ENCODE peak calls at places on chromosomes 16 and 17, in four cellular contexts. Y is HAP-1; Z is IMR-90; E is CD8-positive, alpha-beta memory T cell. F is an unnamed sample. For H3K4me1, the result is how much of the 10 kb centered on the place peaks cover.

GRCh38 chr17:61368832-61369468 is 30.7 kb upstream of the TBX2 start:
- DNase-seq in Y (no peak), Z (no peak), E (no peak), F (no peak)

GRCh38 chr16:21593530-21594289 is 5.7 kb upstream of the METTL9 start:
- DNase-seq in Y (no peak), Z (no peak), E (no peak), F (no peak)

GRCh38 chr17:7222093-7222971 is 2.6 kb downstream of the ACADVL start:
- DNase-seq in Y (no peak), Z (no peak), E (no peak), F (no peak)

GRCh38 chr16:30903002-30903401 is 6.6 kb downstream of the CTF1 start:
- DNase-seq in Y (no peak), Z (no peak), E (no peak), F (no peak)

GRCh38 chr16:66569827-66570405 is 3.7 kb downstream of the CMTM1 start:
- DNase-seq in Y (no peak), Z (peak), E (no peak), F (no peak)

GRCh38 chr17:62708587-62708986 is 81.1 kb downstream of the MRC2 start:
- DNase-seq in Y (no peak), Z (no peak), E (no peak), F (no peak)

GRCh38 chr17:31310877-31311276 is 3.0 kb downstream of the EVI2B start:
- DNase-seq in Y (no peak), Z (no peak), E (no peak), F (no peak)

GRCh38 chr16:11497851-11498289 is 88.8 kb downstream of the LITAF start:
- DNase-seq in Y (no peak), Z (peak), E (no peak), F (no peak)

GRCh38 chr17:29560306-29560705 is 6.5 kb downstream of the ABHD15 start:
- DNase-seq in Y (no peak), Z (no peak), E (no peak), F (no peak)

GRCh38 chr16:85420501-85421337 is 192.4 kb upstream of the GSE1 start:
- DNase-seq in Y (peak), Z (peak), E (peak), F (peak)

GRCh38 chr17:72136692-72137550 is 16.1 kb downstream of the SOX9 start:
- DNase-seq in Y (no peak), Z (peak), E (no peak), F (no peak)

GRCh38 chr17:58224315-58224714 is 5.3 kb upstream of the MKS1 start:
- DNase-seq in Y (no peak), Z (peak), E (no peak), F (no peak)

GRCh38 chr17:62628845-62629555 is 1.5 kb downstream of the MRC2 start:
- DNase-seq in Y (peak), Z (peak), E (no peak), F (no peak)

GRCh38 chr17:7114241-7114874 is at the start of gene ASGR2:
- DNase-seq in Y (no peak), Z (no peak), E (no peak), F (no peak)

GRCh38 chr17:58364270-58364942 is 12.4 kb upstream of the SUPT4H1 start:
- DNase-seq in Y (no peak), Z (no peak), E (no peak), F (no peak)

GRCh38 chr17:68035131-68035522 is 408 bp upstream of the KPNA2 start:
- DNase-seq in Y (peak), Z (no peak), E (peak), F (peak)

GRCh38 chr16:2895813-2896212 is 12.8 kb downstream of the FLYWCH2 start:
- DNase-seq in Y (no peak), Z (peak), E (no peak), F (no peak)

GRCh38 chr17:29178750-29179231 is 1.4 kb downstream of the MYO18A start:
- DNase-seq in Y (no peak), Z (no peak), E (no peak), F (no peak)

GRCh38 chr17:2238432-2239169 is 65.0 kb downstream of the SMG6 start:
- DNase-seq in Y (no peak), Z (no peak), E (no peak), F (no peak)

GRCh38 chr17:57466042-57466471 is 209.7 kb downstream of the MSI2 start:
- DNase-seq in Y (peak), Z (no peak), E (no peak), F (no peak)

GRCh38 chr16:24568392-24568791 is 29.0 kb downstream of the RBBP6 start:
- DNase-seq in Y (no peak), Z (peak), E (no peak), F (no peak)

GRCh38 chr17:34095101-34095500 is 160.0 kb upstream of the CCL2 start:
- DNase-seq in Y (no peak), Z (no peak), E (no peak), F (no peak)

GRCh38 chr16:57916735-57917450 is 54.0 kb downstream of the CNGB1 start:
- DNase-seq in Y (no peak), Z (peak), E (no peak), F (no peak)

GRCh38 chr16:760498-761343 is at the start of gene MSLN:
- DNase-seq in Y (no peak), Z (no peak), E (no peak), F (no peak)

GRCh38 chr16:58345574-58346354 is 46.5 kb upstream of the GINS3 start:
- DNase-seq in Y (no peak), Z (no peak), E (no peak), F (no peak)

GRCh38 chr16:12685806-12686205 is 117.9 kb downstream of the CPPED1 start:
- DNase-seq in Y (no peak), Z (no peak), E (no peak), F (no peak)

DNA sequence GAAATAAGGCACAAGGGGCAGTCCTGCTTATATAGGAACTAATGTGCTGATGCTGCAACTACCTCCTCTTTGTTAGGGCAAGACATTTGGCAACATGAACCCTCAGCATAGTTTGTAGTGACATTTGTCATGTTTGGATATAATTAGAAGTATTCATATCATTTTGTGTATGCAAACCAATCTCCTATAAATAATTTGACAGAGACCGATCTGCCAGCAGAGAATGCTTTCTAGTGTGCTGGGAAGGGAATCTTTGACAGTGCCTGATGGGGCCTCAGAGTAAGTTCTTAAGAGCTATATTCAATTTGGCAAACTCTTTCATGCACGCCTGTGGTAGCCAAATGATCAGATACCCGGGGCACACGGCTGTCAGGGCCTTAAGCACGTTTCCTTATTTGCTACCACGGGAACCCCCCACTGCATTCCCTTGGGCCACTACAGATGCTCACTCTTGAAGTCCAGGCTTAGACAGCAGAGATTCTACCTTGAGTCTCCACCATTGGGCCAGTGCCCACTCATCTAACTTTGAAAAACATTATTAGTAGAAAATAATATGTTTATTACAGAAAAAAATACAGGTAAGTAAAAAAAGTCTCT is at the start of gene MYH8:
- DNase-seq in Y (no peak), Z (no peak), E (no peak), F (no peak)
- H3K4me1 ChIP-seq in Y (under half), Z (under half), E (under half), F (under half)

GRCh38 chr16:64391009-64391663 is 730.7 kb downstream of the CDH11 start:
- DNase-seq in Y (no peak), Z (peak), E (no peak), F (no peak)
- H3K4me3 ChIP-seq in Y (no peak), Z (peak), E (no peak), F (no peak)

DNA sequence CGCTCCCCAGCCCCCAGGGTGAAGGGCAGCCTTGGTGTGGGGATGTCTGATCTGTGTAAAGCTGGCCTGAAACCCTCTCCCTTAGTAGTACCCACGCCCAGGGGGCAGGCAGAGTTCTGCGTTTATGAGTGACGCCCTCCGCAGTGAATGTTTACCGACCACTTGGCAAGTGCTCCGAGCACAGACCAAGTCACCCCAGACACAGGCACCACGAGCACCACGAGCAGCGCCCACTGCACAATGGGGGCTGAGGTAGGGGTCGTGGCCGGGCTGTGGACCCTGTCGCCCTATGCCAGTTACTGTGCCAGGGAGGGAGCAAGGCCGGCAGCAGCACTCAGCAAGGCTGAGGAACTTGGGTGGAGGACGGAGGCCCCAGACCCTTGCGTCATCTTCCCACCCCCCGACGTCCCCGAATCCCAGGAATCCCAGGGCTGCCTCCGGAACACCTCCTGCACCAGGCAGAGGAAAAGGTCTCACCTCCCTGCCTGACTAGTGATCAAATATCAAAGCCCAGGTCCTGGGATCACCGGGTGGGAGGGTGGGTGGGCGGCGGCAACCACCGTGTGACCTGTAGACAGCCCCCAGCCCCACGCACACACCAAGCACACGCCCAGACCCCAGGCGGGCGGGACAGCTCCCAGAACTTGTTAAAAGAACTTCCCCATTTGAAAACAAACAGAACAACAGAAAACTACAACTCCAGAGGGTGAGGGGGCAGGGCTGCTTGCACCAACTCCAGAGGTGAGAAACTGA is 5.3 kb downstream of the VASN start:
- DNase-seq in Y (no peak), Z (no peak), E (no peak), F (no peak)
- H3K4me1 ChIP-seq in Y (under half), Z (under half), E (under half), F (under half)

GRCh38 chr16:70725024-70725911 is 39.4 kb upstream of the MTSS2 start:
- DNase-seq in Y (no peak), Z (no peak), E (no peak), F (no peak)
- H3K4me3 ChIP-seq in Y (no peak), Z (no peak), E (no peak), F (no peak)

GRCh38 chr17:49341356-49341755 is 20.7 kb downstream of the ZNF652 start:
- DNase-seq in Y (no peak), Z (no peak), E (no peak), F (no peak)

GRCh38 chr17:49342575-49342936 is 19.5 kb downstream of the ZNF652 start:
- DNase-seq in Y (no peak), Z (no peak), E (no peak), F (no peak)

GRCh38 chr17:49343273-49343672 is 18.8 kb downstream of the ZNF652 start:
- DNase-seq in Y (no peak), Z (peak), E (no peak), F (no peak)

GRCh38 chr17:49349535-49349934 is 12.5 kb downstream of the ZNF652 start:
- DNase-seq in Y (no peak), Z (no peak), E (no peak), F (no peak)

GRCh38 chr17:49344914-49345313 is 17.1 kb downstream of the ZNF652 start:
- DNase-seq in Y (no peak), Z (no peak), E (no peak), F (no peak)
- H3K4me1 ChIP-seq in Y (under half), Z (under half), E (half or more), F (under half)